ENCODE peak calls at places on chromosomes 6 and 20, in four cellular contexts. U is GDM1; J is DMS153; R is activated T-cell treated with anti-CD3 and anti-CD28 coated beads, Interleukin-2, amount 50 U/mL, for 72 hours. A is an unnamed sample.

GRCh38 chr6:145948328-145948727 is 15.8 kb downstream of the SHPRH start:
- DNase-seq in U (no peak), J (no peak), R (no peak), A (no peak)

GRCh38 chr6:132445201-132445951 is 44.1 kb upstream of the MOXD1 start:
- DNase-seq in U (no peak), J (no peak), R (no peak), A (no peak)

GRCh38 chr20:4164246-4164645 is 148.9 kb upstream of the RNF24 start:
- DNase-seq in U (no peak), J (no peak), R (no peak), A (no peak)

GRCh38 chr6:26217714-26218075 is 130.5 kb downstream of the HFE start:
- DNase-seq in U (no peak), J (no peak), R (peak), A (peak)

GRCh38 chr6:136012198-136012884 is 160.8 kb downstream of the PDE7B start:
- DNase-seq in U (no peak), J (no peak), R (no peak), A (no peak)

GRCh38 chr6:91476000-91476399 is 889.1 kb upstream of the MAP3K7 start:
- DNase-seq in U (peak), J (peak), R (no peak), A (peak)

GRCh38 chr6:76817429-76817828 is 645.9 kb downstream of the HTR1B start:
- DNase-seq in U (no peak), J (no peak), R (no peak), A (no peak)

GRCh38 chr20:54648421-54649142 is 173.2 kb downstream of the DOK5 start:
- DNase-seq in U (no peak), J (no peak), R (no peak), A (no peak)

GRCh38 chr20:23314714-23315498 is 35.7 kb upstream of the NXT1 start:
- DNase-seq in U (no peak), J (no peak), R (no peak), A (no peak)

A was measured in dermis microvascular lymphatic vessel endothelial cell.